ENCODE peak calls at places on chromosomes 7 and 10, in six cellular contexts. V is suprapubic skin; N is testis; O is IMR-90; M is neuronal stem cell; Q is CD8-positive, alpha-beta memory T cell. X is an unnamed sample. For H3K4me1 and H3K9me3, the result is how much of the 10 kb centered on the place peaks cover.

GRCh38 chr10:113680172-113681111 is 730 bp downstream of the CASP7 start:
- DNase-seq in V (no peak), N (peak), O (peak), M (no peak), Q (peak), X (peak)

GRCh38 chr10:45483002-45483401 is 109.0 kb downstream of the ALOX5 start:
- DNase-seq in V (no peak), N (no peak), O (no peak), M (no peak), Q (no peak), X (no peak)

GRCh38 chr7:55827577-55827976 is 35.0 kb downstream of the SEPTIN14 start:
- DNase-seq in V (no peak), N (no peak), O (no peak), M (no peak), Q (no peak), X (no peak)

GRCh38 chr7:63900394-63901203 is 98.0 kb upstream of the ZNF722 start:
- DNase-seq in V (peak), N (peak), O (no peak), M (no peak), Q (peak), X (no peak)

GRCh38 chr7:94050046-94050445 is 45.9 kb upstream of the BET1 start:
- DNase-seq in V (no peak), N (no peak), O (no peak), M (no peak), Q (no peak), X (no peak)

GRCh38 chr7:112630565-112630964 is 149.8 kb downstream of the LSMEM1 start:
- DNase-seq in V (no peak), N (no peak), O (peak), M (no peak), Q (no peak), X (peak)

GRCh38 chr10:62093863-62094291 is 174.8 kb downstream of the RTKN2 start:
- DNase-seq in V (no peak), N (no peak), O (peak), M (no peak), Q (no peak), X (peak)

GRCh38 chr7:157973971-157974677 is 613.5 kb downstream of the PTPRN2 start:
- DNase-seq in V (no peak), N (no peak), O (no peak), M (no peak), Q (no peak), X (no peak)

GRCh38 chr7:91352091-91352490 is 87.9 kb downstream of the FZD1 start:
- DNase-seq in V (no peak), N (no peak), O (no peak), M (no peak), Q (no peak), X (no peak)

GRCh38 chr7:55043691-55044090 is 24.9 kb downstream of the EGFR start:
- DNase-seq in V (no peak), N (no peak), O (no peak), M (no peak), Q (no peak), X (no peak)

GRCh38 chr7:91832493-91833045 is 47.9 kb downstream of the MTERF1 start:
- DNase-seq in V (no peak), N (no peak), O (peak), M (no peak), Q (no peak), X (peak)

GRCh38 chr10:49359349-49360231 is 36.3 kb downstream of the DRGX start:
- DNase-seq in V (peak), N (peak), O (peak), M (no peak), Q (no peak), X (peak)

GRCh38 chr10:32962541-32962940 is 4.5 kb upstream of the ITGB1 start:
- DNase-seq in V (no peak), N (no peak), O (no peak), M (no peak), Q (no peak), X (no peak)

GRCh38 chr7:131281649-131282048 is 46.0 kb upstream of the MKLN1 start:
- DNase-seq in V (no peak), N (no peak), O (no peak), M (no peak), Q (no peak), X (no peak)

GRCh38 chr10:5606321-5606720 is 60.1 kb downstream of the ASB13 start:
- DNase-seq in V (no peak), N (no peak), O (no peak), M (no peak), Q (no peak), X (no peak)

GRCh38 chr7:37265006-37265405 is 183.7 kb downstream of the ELMO1 start:
- DNase-seq in V (no peak), N (no peak), O (no peak), M (no peak), Q (no peak), X (no peak)

GRCh38 chr7:135430626-135431025 is 79.3 kb downstream of the CNOT4 start:
- DNase-seq in V (no peak), N (no peak), O (no peak), M (no peak), Q (no peak), X (no peak)

GRCh38 chr10:3803295-3803883 is 18.4 kb upstream of the KLF6 start:
- DNase-seq in V (no peak), N (no peak), O (peak), M (no peak), Q (no peak), X (no peak)

GRCh38 chr7:1709900-1710299 is 39.8 kb downstream of the ELFN1 start:
- DNase-seq in V (no peak), N (no peak), O (no peak), M (no peak), Q (no peak), X (no peak)

GRCh38 chr10:79220296-79220695 is 127.0 kb upstream of the PPIF start:
- DNase-seq in V (no peak), N (no peak), O (no peak), M (no peak), Q (no peak), X (no peak)

GRCh38 chr7:2639994-2640830 is 8.4 kb downstream of the TTYH3 start:
- DNase-seq in V (no peak), N (no peak), O (no peak), M (no peak), Q (no peak), X (no peak)

GRCh38 chr7:83579740-83580139 is 69.2 kb downstream of the SEMA3E start:
- DNase-seq in V (no peak), N (no peak), O (peak), M (no peak), Q (no peak), X (peak)

GRCh38 chr7:145152589-145152988 is 316.7 kb upstream of the TPK1 start:
- DNase-seq in V (no peak), N (no peak), O (no peak), M (no peak), Q (no peak), X (no peak)

GRCh38 chr7:145151651-145152050 is 315.8 kb upstream of the TPK1 start:
- DNase-seq in V (no peak), N (no peak), O (no peak), M (no peak), Q (no peak), X (no peak)

DNA sequence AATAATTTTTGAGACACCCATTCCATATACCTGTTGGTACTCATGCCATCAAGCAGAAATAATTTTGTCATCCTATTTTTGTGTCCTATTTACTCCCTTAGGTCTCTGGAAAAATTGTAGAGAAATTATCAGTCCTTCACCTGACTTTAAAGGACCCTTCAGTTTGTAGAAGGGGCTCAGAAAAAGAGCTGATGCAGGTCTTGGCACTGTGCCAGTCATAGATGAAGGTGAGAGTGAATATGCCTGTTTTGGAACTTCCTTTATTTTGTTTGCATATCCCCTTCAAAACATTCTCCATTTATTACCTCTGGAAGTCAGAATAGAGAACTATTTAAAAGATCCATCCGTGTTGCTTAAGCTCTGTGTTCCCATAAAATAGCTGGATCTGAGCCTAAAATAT is 321.0 kb upstream of the TPK1 start:
- DNase-seq in V (no peak), N (no peak), O (no peak), M (no peak), Q (no peak), X (no peak)
- H3K4me1 ChIP-seq in V (under half), N (under half), O (under half), M (under half), Q (under half), X (under half)

GRCh38 chr7:149713061-149713730 is 60.2 kb downstream of the ZNF467 start:
- DNase-seq in V (no peak), N (peak), O (no peak), M (no peak), Q (no peak), X (no peak)

GRCh38 chr7:149707448-149707886 is 65.9 kb downstream of the ZNF467 start:
- DNase-seq in V (no peak), N (peak), O (no peak), M (no peak), Q (no peak), X (no peak)

GRCh38 chr7:149704507-149704906 is 68.9 kb downstream of the ZNF467 start:
- DNase-seq in V (no peak), N (no peak), O (peak), M (no peak), Q (no peak), X (peak)

GRCh38 chr7:149706398-149706797 is 67.0 kb downstream of the ZNF467 start:
- DNase-seq in V (no peak), N (no peak), O (no peak), M (no peak), Q (no peak), X (no peak)

DNA sequence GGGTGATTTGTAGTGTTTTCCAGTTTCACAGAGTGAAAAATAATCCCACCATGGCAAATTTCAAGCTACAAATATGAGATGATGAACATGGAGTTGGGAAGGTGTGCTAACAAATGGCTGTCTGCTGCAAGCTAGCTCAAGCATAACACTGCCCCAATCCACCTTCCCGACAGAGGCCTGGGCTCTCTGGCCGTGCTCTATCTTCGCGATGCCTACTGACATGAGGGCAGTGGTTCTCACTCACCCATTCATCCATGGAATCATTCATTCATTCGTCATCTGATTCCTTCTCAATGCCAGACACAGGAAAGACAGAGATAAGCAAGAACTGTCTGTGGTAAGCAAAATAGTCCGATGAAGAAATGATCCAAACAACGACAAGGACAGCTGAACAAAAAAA is 65.4 kb downstream of the ZNF467 start:
- DNase-seq in V (no peak), N (no peak), O (no peak), M (no peak), Q (no peak), X (no peak)
- H3K9me3 ChIP-seq in V (under half), N (under half), O (under half), M (under half), Q (under half), X (under half)

GRCh38 chr7:47449810-47450586 is 131.9 kb downstream of the TNS3 start:
- DNase-seq in V (no peak), N (no peak), O (peak), M (no peak), Q (no peak), X (peak)
- H3K4me1 ChIP-seq in V (under half), N (under half), O (under half), M (under half), Q (under half), X (half or more)

DNA sequence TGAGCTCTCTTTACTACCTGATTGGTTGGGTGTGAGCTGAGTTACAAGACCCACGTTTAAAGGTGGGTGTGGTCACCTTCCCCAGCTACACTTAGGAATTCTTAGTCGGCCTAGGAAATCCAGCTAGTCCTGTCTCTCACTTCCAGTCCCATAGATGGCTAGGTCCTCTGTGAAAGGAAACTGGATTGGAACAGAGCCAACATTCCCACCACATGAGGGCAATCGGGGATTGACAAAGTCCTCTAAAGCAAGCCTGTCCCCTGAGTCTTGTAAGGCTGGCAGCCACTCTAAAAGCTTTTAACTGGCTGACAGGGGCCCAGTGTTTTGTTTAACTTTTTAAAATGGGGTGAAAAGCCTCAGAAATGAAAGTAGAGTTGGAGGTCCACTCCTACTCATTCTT is 15.1 kb upstream of the CROT start:
- DNase-seq in V (no peak), N (no peak), O (no peak), M (no peak), Q (no peak), X (no peak)
- H3K9me3 ChIP-seq in V (under half), N (under half), O (under half), M (under half), Q (under half), X (under half)